ENCODE peak calls at places on chromosomes 16 and 17, in nine cellular contexts. S is mesothelial cell of epicardium, D is heart right ventricle, F is Peyer's patch, N is mucosa of descending colon, A is kidney epithelial cell, O is nephron progenitor cell, R is tibial nerve, K is left ventricle myocardium inferior. Y is an unnamed sample.

GRCh38 chr16:57258226-57258909 is 13.3 kb downstream of the ARL2BP start:
- DNase-seq in N (no peak), R (no peak), O (no peak), K (no peak), A (no peak), F (peak; percentile 34), D (no peak), S (no peak), Y (no peak)

GRCh38 chr17:72714357-72714966 is 378.0 kb downstream of the SLC39A11 start:
- DNase-seq in O (no peak), F (no peak), S (no peak), R (no peak), N (no peak), D (no peak), A (no peak), K (no peak), Y (no peak)

GRCh38 chr16:56608876-56609462 is 585 bp downstream of the MT2A start:
- DNase-seq in K (no peak), S (no peak), N (peak; percentile 47), R (no peak), A (no peak), O (no peak), F (no peak), D (no peak), Y (no peak)

GRCh38 chr16:75506567-75506966 is 11.3 kb upstream of the CHST6 start:
- DNase-seq in O (no peak), K (no peak), F (peak; percentile 66), A (peak; percentile 61), D (no peak), R (peak; percentile 59), S (no peak), N (peak; percentile 49), Y (peak; percentile 76)

GRCh38 chr17:67400193-67400592 is 23.1 kb downstream of the PITPNC1 start:
- DNase-seq in N (no peak), A (no peak), D (no peak), R (no peak), O (no peak), S (no peak), K (no peak), F (no peak), Y (no peak)

GRCh38 chr17:16027708-16028584 is 28.3 kb downstream of the TTC19 start:
- DNase-seq in K (no peak), F (no peak), N (no peak), S (no peak), R (no peak), A (peak; percentile 88), O (no peak), D (no peak), Y (no peak)

GRCh38 chr17:82065193-82065637 is 389 bp downstream of the DUS1L start:
- DNase-seq in N (no peak), D (peak; percentile 29), A (no peak), S (no peak), O (peak; percentile 50), K (no peak), F (no peak), R (no peak), Y (no peak)

GRCh38 chr16:56815721-56816120 is 49.3 kb upstream of the SLC12A3 start:
- DNase-seq in F (no peak), K (peak; percentile 40), S (no peak), D (peak; percentile 27), A (no peak), R (no peak), N (no peak), O (no peak), Y (peak; percentile 23)

GRCh38 chr17:39487946-39488345 is 26.7 kb downstream of the CDK12 start:
- DNase-seq in R (no peak), S (no peak), O (no peak), A (no peak), D (no peak), K (no peak), F (no peak), N (no peak), Y (no peak)

GRCh38 chr16:54847207-54847606 is 83.5 kb upstream of the IRX5 start:
- DNase-seq in A (peak; percentile 5), D (no peak), N (no peak), O (no peak), R (no peak), F (no peak), S (no peak), K (no peak), Y (no peak)

GRCh38 chr17:44533533-44534246 is 23.6 kb upstream of the FZD2 start:
- DNase-seq in D (peak; percentile 90), N (peak; percentile 91), S (peak; percentile 94), R (peak; percentile 95), K (peak; percentile 87), O (peak; percentile 97), A (no peak), F (peak; percentile 95), Y (peak; percentile 92)

GRCh38 chr17:49401971-49402491 is 12.7 kb downstream of the PHB1 start:
- DNase-seq in K (no peak), O (no peak), A (no peak), N (no peak), D (no peak), R (no peak), S (no peak), F (no peak), Y (no peak)

GRCh38 chr16:22183335-22183734 is 21.0 kb downstream of the SDR42E2 start:
- DNase-seq in A (no peak), S (no peak), F (no peak), K (no peak), R (no peak), D (no peak), O (no peak), N (no peak), Y (no peak)

GRCh38 chr16:22184615-22184968 is 21.5 kb upstream of the EEF2K start:
- DNase-seq in N (no peak), R (no peak), S (no peak), A (no peak), O (no peak), F (no peak), K (no peak), D (no peak), Y (no peak)

GRCh38 chr16:22181843-22182242 is 19.5 kb downstream of the SDR42E2 start:
- DNase-seq in F (no peak), N (no peak), O (no peak), R (no peak), A (no peak), D (no peak), S (no peak), K (no peak), Y (no peak)

GRCh38 chr16:22186517-22186916 is 19.6 kb upstream of the EEF2K start:
- DNase-seq in O (peak; percentile 27), A (no peak), F (no peak), N (no peak), K (no peak), S (no peak), R (no peak), D (no peak), Y (no peak)

DNA sequence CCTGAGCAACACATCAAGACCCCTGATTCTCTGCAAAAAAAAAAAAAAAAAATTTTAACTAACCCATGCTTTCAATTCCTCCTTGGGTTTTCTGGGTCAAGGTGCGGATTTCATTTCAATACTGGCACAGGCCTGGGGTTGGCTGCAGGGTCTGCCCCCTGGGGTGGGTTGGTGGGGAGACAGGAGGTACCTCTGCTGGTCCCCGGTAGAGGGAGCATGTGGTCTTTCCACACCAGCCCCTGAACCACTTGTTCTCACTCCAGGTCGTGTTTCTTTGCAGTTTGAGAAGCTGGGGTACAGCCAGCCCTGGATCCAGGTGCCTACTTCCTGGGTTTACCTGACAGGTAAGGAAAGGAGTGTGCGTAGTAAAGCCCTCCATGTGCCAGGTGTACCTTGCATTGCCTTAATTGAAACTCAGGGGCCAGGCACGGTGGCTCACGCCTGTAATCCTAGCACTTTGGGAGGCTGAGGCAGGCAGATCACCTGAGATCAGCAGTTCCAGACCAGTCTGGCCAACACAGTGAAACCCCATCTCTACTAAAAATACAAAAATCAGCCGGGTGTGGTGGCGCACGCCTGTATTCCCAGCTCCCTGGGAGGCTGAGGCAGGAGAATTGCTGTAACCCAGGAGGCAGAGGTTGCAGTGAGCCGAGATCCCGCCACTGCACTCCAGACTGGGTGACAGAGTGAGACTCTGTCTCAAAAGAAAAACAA is 21.8 kb downstream of the SDR42E2 start:
- DNase-seq in F (no peak), D (no peak), K (no peak), S (no peak), N (no peak), O (peak; percentile 25), A (no peak), R (no peak), Y (no peak)
- TF ChIP-seq CTCF in F (no peak), D (no peak), K (peak; percentile 14), S (no peak), N (no peak), O (peak; percentile 31), A (peak; percentile 29), R (no peak), Y (no peak)

DNA sequence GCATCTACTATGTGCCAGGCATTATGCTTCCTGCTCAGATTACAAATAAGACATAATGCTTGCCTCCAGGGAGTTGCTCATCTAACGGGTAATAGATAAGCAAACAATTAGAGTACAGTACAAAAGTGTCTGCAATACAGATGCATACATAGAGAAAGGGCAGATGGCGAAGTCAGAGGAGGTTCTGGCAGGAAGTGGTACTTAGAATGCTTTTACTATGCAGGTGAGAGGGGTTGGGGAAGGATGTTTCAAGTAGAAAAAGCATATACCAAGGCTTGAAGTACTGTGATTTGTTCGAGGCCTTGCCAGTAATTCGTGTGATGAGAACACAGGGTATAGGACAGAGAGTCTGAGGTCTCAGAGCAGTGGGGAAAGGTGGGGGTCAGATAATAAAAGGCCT is 349.8 kb downstream of the UTP18 start:
- DNase-seq in F (no peak), K (no peak), D (no peak), S (no peak), A (no peak), N (no peak), O (no peak), R (no peak), Y (no peak)
- TF ChIP-seq CTCF in F (no peak), K (no peak), D (no peak), S (no peak), A (no peak), N (no peak), O (no peak), R (no peak), Y (no peak)

GRCh38 chr17:3667366-3668278 is 756 bp downstream of the TAX1BP3 start:
- DNase-seq in F (peak; percentile 89), A (peak; percentile 54), D (peak; percentile 91), O (peak; percentile 84), S (peak; percentile 89), N (peak; percentile 92), K (peak; percentile 91), R (peak; percentile 66), Y (peak; percentile 94)
- TF ChIP-seq CTCF in F (no peak), A (peak; percentile 13), D (no peak), O (no peak), S (no peak), N (no peak), K (no peak), R (no peak), Y (no peak)

GRCh38 chr17:8574687-8575086 is 55.8 kb downstream of the MYH10 start:
- DNase-seq in K (peak; percentile 21), A (no peak), F (no peak), N (peak; percentile 3), R (no peak), S (no peak), D (no peak), O (no peak), Y (no peak)

GRCh38 chr17:8576895-8577294 is 53.6 kb downstream of the MYH10 start:
- DNase-seq in K (no peak), F (no peak), R (no peak), S (no peak), O (no peak), N (no peak), A (no peak), D (no peak), Y (no peak)

GRCh38 chr17:8577868-8578267 is 52.7 kb downstream of the MYH10 start:
- DNase-seq in S (no peak), D (no peak), R (no peak), K (no peak), F (no peak), O (no peak), N (no peak), A (no peak), Y (no peak)

GRCh38 chr17:8572767-8573166 is 57.8 kb downstream of the MYH10 start:
- DNase-seq in S (no peak), A (no peak), D (no peak), F (no peak), K (no peak), R (no peak), O (no peak), N (no peak), Y (no peak)
- TF ChIP-seq CTCF in S (no peak), A (peak; percentile 15), D (no peak), F (no peak), K (peak; percentile 53), R (no peak), O (no peak), N (no peak), Y (peak; percentile 25)

Y was measured in tibial artery.